ENCODE peak calls at places on chromosome 17, in ten cellular contexts. I is stimulated activated CD4-positive, alpha-beta T cell treated with anti-CD3 and anti-CD28 coated beads, Interleukin-1b, Interleukin-23, amount 100 ng/mL, for 24 hours; S is endodermal cell; W is pons; E is COR-L47; V is activated CD8-positive, alpha-beta T cell treated with anti-CD3 and anti-CD28 coated beads, Interleukin-2, amount 10 ng/mL, durations not matched to agents 7 days and 5 days; Y is RPMI7951; C is NCI-H1105 treated with DMSO at 0.1 percent for 48 hours; T is M059J; X is stimulated activated CD8-positive, alpha-beta memory T cell treated with anti-CD3 and anti-CD28 coated beads, Interleukin-4, amount 100 ng/mL, for 1 hour. D is an unnamed sample.
A peak's percentile ranks its signal among the peaks of the same experiment; 100 is the strongest.

GRCh38 chr17:40109471-40109824 is 9.1 kb upstream of the NR1D1 start:
- DNase-seq in I (no peak), W (no peak), S (peak; percentile 59), X (no peak), V (peak; percentile 51), T (no peak), C (no peak), E (no peak), Y (no peak), D (no peak)

GRCh38 chr17:42891539-42892152 is 9.0 kb upstream of the G6PC1 start:
- DNase-seq in Y (no peak), C (no peak), S (peak; percentile 89), I (no peak), W (no peak), V (no peak), E (peak; percentile 3), T (peak; percentile 35), X (no peak), D (no peak)

GRCh38 chr17:79783891-79784290 is 5.9 kb downstream of the CBX2 start:
- DNase-seq in E (no peak), T (no peak), X (no peak), C (no peak), S (no peak), V (no peak), Y (no peak), I (no peak), W (no peak), D (no peak)

GRCh38 chr17:41329279-41329925 is 13.9 kb upstream of the KRTAP17-1 start:
- DNase-seq in I (no peak), C (peak; percentile 41), V (peak; percentile 36), S (peak; percentile 94), Y (peak; percentile 61), E (peak; percentile 37), W (peak; percentile 10), X (no peak), T (peak; percentile 63), D (no peak)

GRCh38 chr17:54900457-54901229 is at the start of gene TOM1L1:
- DNase-seq in X (no peak), E (peak; percentile 91), Y (peak; percentile 72), T (peak; percentile 69), S (peak; percentile 97), I (no peak), W (no peak), C (peak; percentile 83), V (peak; percentile 23), D (peak; percentile 50)

GRCh38 chr17:13346996-13347762 is 254.6 kb downstream of the HS3ST3A1 start:
- DNase-seq in C (no peak), I (no peak), W (no peak), T (peak; percentile 98), V (no peak), Y (peak; percentile 97), E (no peak), X (no peak), S (no peak), D (no peak)

GRCh38 chr17:5826384-5826783 is 242.1 kb upstream of the NLRP1 start:
- DNase-seq in C (no peak), W (no peak), X (no peak), S (no peak), T (peak; percentile 65), Y (no peak), V (no peak), E (no peak), I (no peak), D (no peak)

GRCh38 chr17:7394452-7395191 is at the start of gene PLSCR3:
- DNase-seq in T (peak; percentile 77), C (peak; percentile 84), W (peak; percentile 75), E (peak; percentile 42), V (peak; percentile 82), I (peak; percentile 70), X (peak; percentile 60), Y (peak; percentile 88), S (peak; percentile 97), D (peak; percentile 97)

GRCh38 chr17:48724241-48725004 is 1.4 kb downstream of the PRAC2 start:
- DNase-seq in V (peak; percentile 88), T (peak; percentile 73), W (peak; percentile 64), C (peak; percentile 18), X (peak; percentile 63), I (peak; percentile 40), E (peak; percentile 72), S (peak; percentile 97), Y (peak; percentile 69), D (peak; percentile 80)

GRCh38 chr17:61875285-61875684 is 12.0 kb upstream of the BRIP1 start:
- DNase-seq in C (no peak), I (no peak), Y (no peak), V (no peak), S (no peak), E (no peak), T (no peak), W (no peak), X (no peak), D (no peak)

GRCh38 chr17:4566785-4567184 is 6.4 kb upstream of the GGT6 start:
- DNase-seq in X (no peak), W (peak; percentile 78), Y (peak; percentile 43), E (peak; percentile 35), T (peak; percentile 60), C (peak; percentile 78), I (peak; percentile 37), S (peak; percentile 96), V (peak; percentile 64), D (peak; percentile 67)

GRCh38 chr17:47635734-47636133 is 14.0 kb upstream of the KPNB1 start:
- DNase-seq in V (no peak), T (no peak), I (no peak), S (no peak), C (no peak), X (no peak), W (no peak), Y (no peak), E (no peak), D (no peak)

GRCh38 chr17:43014946-43015519 is 7.2 kb downstream of the VAT1 start:
- DNase-seq in S (no peak), W (no peak), I (no peak), C (no peak), Y (no peak), X (no peak), E (no peak), V (no peak), T (no peak), D (no peak)

GRCh38 chr17:40180694-40181093 is 3.4 kb downstream of the RAPGEFL1 start:
- DNase-seq in C (no peak), E (no peak), I (no peak), T (no peak), W (no peak), S (no peak), X (no peak), V (no peak), Y (no peak), D (no peak)

GRCh38 chr17:43372273-43372911 is 26.4 kb upstream of the ARL4D start:
- DNase-seq in I (no peak), T (no peak), E (no peak), W (no peak), Y (no peak), X (no peak), V (no peak), S (no peak), C (no peak), D (no peak)

GRCh38 chr17:14125518-14126125 is 56.3 kb downstream of the COX10 start:
- DNase-seq in E (no peak), X (no peak), I (no peak), T (peak; percentile 15), V (no peak), Y (peak; percentile 1), S (no peak), W (no peak), C (no peak), D (no peak)

GRCh38 chr17:71677444-71677843 is 443.4 kb upstream of the SOX9 start:
- DNase-seq in V (no peak), W (no peak), C (no peak), X (no peak), I (no peak), T (no peak), Y (no peak), E (no peak), S (no peak), D (no peak)

GRCh38 chr17:72270530-72270929 is 149.7 kb downstream of the SOX9 start:
- DNase-seq in I (no peak), T (peak; percentile 86), V (no peak), Y (peak; percentile 81), W (no peak), C (peak; percentile 81), X (no peak), E (peak; percentile 77), S (no peak), D (no peak)

GRCh38 chr17:40304464-40304863 is 4.5 kb upstream of the RARA start:
- DNase-seq in V (no peak), Y (peak; percentile 95), E (no peak), I (no peak), T (peak; percentile 98), C (no peak), W (no peak), X (no peak), S (no peak), D (no peak)

GRCh38 chr17:80146121-80147034 is 550 bp downstream of the EIF4A3 start:
- DNase-seq in I (no peak), X (no peak), S (peak; percentile 73), T (peak; percentile 27), Y (peak; percentile 31), C (peak; percentile 28), E (no peak), W (peak; percentile 15), V (peak; percentile 60), D (peak; percentile 61)

GRCh38 chr17:69760562-69760961 is 314.5 kb upstream of the KCNJ16 start:
- DNase-seq in T (peak; percentile 43), I (no peak), Y (no peak), S (no peak), X (no peak), E (no peak), V (no peak), W (no peak), C (no peak), D (no peak)

GRCh38 chr17:11251561-11252107 is 10.6 kb downstream of the SHISA6 start:
- DNase-seq in I (no peak), C (no peak), W (no peak), T (peak; percentile 1), V (no peak), S (no peak), Y (no peak), E (no peak), X (no peak), D (no peak)

GRCh38 chr17:58641937-58642336 is 49.9 kb downstream of the TEX14 start:
- DNase-seq in W (no peak), T (peak; percentile 19), Y (no peak), C (no peak), V (no peak), E (no peak), X (no peak), S (no peak), I (no peak), D (no peak)

GRCh38 chr17:16477255-16477654 is 14.7 kb downstream of the LRRC75A start:
- DNase-seq in X (no peak), W (no peak), C (no peak), T (peak; percentile 89), Y (peak; percentile 93), S (peak; percentile 90), V (no peak), I (no peak), E (no peak), D (no peak)

GRCh38 chr17:62794666-62794971 is 13.5 kb downstream of the MARCHF10 start:
- DNase-seq in X (no peak), Y (no peak), S (no peak), I (no peak), V (no peak), T (no peak), E (no peak), C (no peak), W (peak; percentile 28), D (no peak)

GRCh38 chr17:45430006-45430737 is 2.5 kb downstream of the ARHGAP27 start:
- DNase-seq in I (no peak), S (no peak), W (no peak), T (no peak), Y (no peak), V (no peak), E (no peak), C (no peak), X (no peak), D (no peak)

GRCh38 chr17:7992516-7992915 is 9.9 kb upstream of the GUCY2D start:
- DNase-seq in X (no peak), I (no peak), S (no peak), Y (peak; percentile 70), W (no peak), T (peak; percentile 84), E (no peak), C (no peak), V (no peak), D (no peak)

GRCh38 chr17:37167756-37168155 is 208.0 kb upstream of the C17orf78 start:
- DNase-seq in I (no peak), W (no peak), C (no peak), V (no peak), X (no peak), Y (no peak), E (no peak), S (no peak), T (no peak), D (no peak)

D was measured in GM13976.